ENCODE peak calls at places on chromosomes 7 and 10, in four cellular contexts. One of them, this sample, is unnamed.

GRCh38 chr7:104137511-104137910 is 70.3 kb downstream of the ORC5 start:
- DNase-seq in colonic mucosa: no peak
- DNase-seq in ecto neural progenitor cell: no peak
- DNase-seq in anterior cingulate cortex: no peak
- DNase-seq in this sample: no peak

GRCh38 chr10:19815478-19816419 is 483 bp upstream of the PLXDC2 start:
- DNase-seq in anterior cingulate cortex: peak; percentile 47
- DNase-seq in colonic mucosa: peak; percentile 77
- DNase-seq in ecto neural progenitor cell: peak; percentile 90
- DNase-seq in this sample: peak; percentile 72

GRCh38 chr7:70698219-70698832 is 433.6 kb upstream of the GALNT17 start:
- DNase-seq in colonic mucosa: peak; percentile 50
- DNase-seq in anterior cingulate cortex: no peak
- DNase-seq in ecto neural progenitor cell: no peak
- DNase-seq in this sample: peak; percentile 26

GRCh38 chr10:47076949-47077348 is 165.7 kb downstream of the PTPN20 start:
- DNase-seq in colonic mucosa: no peak
- DNase-seq in anterior cingulate cortex: no peak
- DNase-seq in ecto neural progenitor cell: no peak
- DNase-seq in this sample: no peak

GRCh38 chr7:68321776-68322496 is 1276.3 kb upstream of the AUTS2 start:
- DNase-seq in colonic mucosa: no peak
- DNase-seq in anterior cingulate cortex: no peak
- DNase-seq in ecto neural progenitor cell: no peak
- DNase-seq in this sample: no peak

GRCh38 chr7:7653568-7654187 is 13.1 kb downstream of the UMAD1 start:
- DNase-seq in anterior cingulate cortex: no peak
- DNase-seq in colonic mucosa: no peak
- DNase-seq in ecto neural progenitor cell: peak; percentile 68
- DNase-seq in this sample: no peak

GRCh38 chr7:45089314-45089891 is 634 bp upstream of the NACAD start:
- DNase-seq in colonic mucosa: peak; percentile 54
- DNase-seq in anterior cingulate cortex: peak; percentile 96
- DNase-seq in ecto neural progenitor cell: peak; percentile 91
- DNase-seq in this sample: peak; percentile 66

GRCh38 chr7:73920406-73921134 is 59.6 kb downstream of the TMEM270 start:
- DNase-seq in ecto neural progenitor cell: no peak
- DNase-seq in anterior cingulate cortex: no peak
- DNase-seq in colonic mucosa: no peak
- DNase-seq in this sample: no peak

GRCh38 chr10:42864575-42864974 is 82.0 kb downstream of the BMS1 start:
- DNase-seq in colonic mucosa: no peak
- DNase-seq in anterior cingulate cortex: no peak
- DNase-seq in ecto neural progenitor cell: no peak
- DNase-seq in this sample: no peak

GRCh38 chr7:123393623-123394022 is 140.8 kb downstream of the IQUB start:
- DNase-seq in ecto neural progenitor cell: no peak
- DNase-seq in anterior cingulate cortex: no peak
- DNase-seq in colonic mucosa: no peak
- DNase-seq in this sample: no peak

GRCh38 chr10:12937527-12937926 is 64.0 kb downstream of the CCDC3 start:
- DNase-seq in ecto neural progenitor cell: no peak
- DNase-seq in colonic mucosa: no peak
- DNase-seq in anterior cingulate cortex: no peak
- DNase-seq in this sample: no peak